ENCODE peak calls at places on chromosomes 4 and X, in eight cellular contexts. F is DMS79; Z is T-helper 2 cell; M is stimulated activated CD4-positive, alpha-beta T cell treated with anti-CD3 and anti-CD28 coated beads, Interleukin-4, amount 100 ng/mL, for 48 hours; O is astrocyte; D is HEK293T; V is iPS-NIHi11; E is T47D. L is an unnamed sample.

GRCh38 chr4:169410839-169411770 is 140.3 kb upstream of the SH3RF1 start:
- DNase-seq in F (no peak), O (peak; percentile 72), Z (peak; percentile 95), E (no peak), D (no peak), M (peak; percentile 15), V (peak; percentile 16), L (no peak)

GRCh38 chr4:70197842-70198241 is 2.3 kb downstream of the ODAM start:
- DNase-seq in E (no peak), V (peak; percentile 12), D (no peak), M (no peak), Z (no peak), F (no peak), O (no peak), L (no peak)

GRCh38 chr4:181846934-181847333 is 396.3 kb upstream of the TENM3 start:
- DNase-seq in F (no peak), V (no peak), E (no peak), Z (no peak), O (no peak), M (no peak), D (no peak), L (no peak)

GRCh38 chr4:90198086-90198847 is 71.1 kb downstream of the CCSER1 start:
- DNase-seq in M (no peak), Z (no peak), F (no peak), O (no peak), E (no peak), D (no peak), V (peak; percentile 39), L (no peak)

GRCh38 chr4:108906866-108907367 is 144.1 kb upstream of the ETNPPL start:
- DNase-seq in M (no peak), E (no peak), D (no peak), O (no peak), Z (no peak), F (no peak), V (no peak), L (no peak)

GRCh38 chrX:68985135-68985725 is 156.4 kb downstream of the EFNB1 start:
- DNase-seq in V (no peak), D (peak; percentile 5), E (no peak), M (no peak), O (no peak), Z (no peak), F (no peak), L (no peak)

GRCh38 chrX:2434764-2435163 is 66.0 kb downstream of the DHRSX start:
- DNase-seq in O (no peak), D (no peak), V (no peak), E (no peak), F (no peak), Z (no peak), M (no peak), L (no peak)

GRCh38 chrX:155985208-155985607 is 12.3 kb upstream of the IL9R start:
- DNase-seq in V (no peak), Z (no peak), E (no peak), F (no peak), O (no peak), D (no peak), M (no peak), L (no peak)

GRCh38 chr4:1234811-1235292 is 14.1 kb downstream of the CTBP1 start:
- DNase-seq in E (no peak), Z (no peak), F (no peak), O (no peak), D (no peak), M (no peak), V (peak; percentile 30), L (no peak)

GRCh38 chr4:171846232-171846631 is 33.0 kb downstream of the GALNTL6 start:
- DNase-seq in E (no peak), F (no peak), D (peak; percentile 56), M (no peak), V (peak; percentile 67), Z (peak; percentile 14), O (peak; percentile 13), L (peak; percentile 10)

GRCh38 chr4:82801910-82802521 is 3.4 kb upstream of the SCD5 start:
- DNase-seq in E (no peak), F (no peak), O (peak; percentile 22), D (no peak), V (no peak), M (no peak), Z (no peak), L (no peak)

GRCh38 chr4:53804719-53805118 is 213.4 kb upstream of the LNX1 start:
- DNase-seq in O (no peak), V (peak; percentile 52), E (peak; percentile 5), F (no peak), Z (peak; percentile 27), D (peak; percentile 39), M (peak; percentile 4), L (no peak)

GRCh38 chrX:43750248-43750676 is 94.2 kb downstream of the MAOA start:
- DNase-seq in O (peak; percentile 25), M (peak; percentile 4), Z (peak; percentile 78), F (no peak), D (peak; percentile 55), E (peak; percentile 27), V (peak; percentile 51), L (peak; percentile 1)

GRCh38 chrX:39592776-39593175 is 505.0 kb downstream of the BCOR start:
- DNase-seq in M (no peak), F (no peak), D (no peak), Z (no peak), V (no peak), O (peak; percentile 32), E (no peak), L (no peak)

GRCh38 chr4:2570551-2571222 is 34.2 kb downstream of the FAM193A start:
- DNase-seq in F (no peak), V (no peak), E (no peak), M (peak; percentile 20), O (no peak), Z (peak; percentile 36), D (no peak), L (no peak)

GRCh38 chr4:67393699-67394281 is 151.5 kb downstream of the CENPC start:
- DNase-seq in Z (peak; percentile 17), M (peak; percentile 7), V (peak; percentile 25), E (no peak), D (no peak), O (peak; percentile 22), F (no peak), L (peak; percentile 33)

GRCh38 chr4:39151120-39151713 is 31.1 kb upstream of the WDR19 start:
- DNase-seq in V (no peak), O (peak; percentile 36), D (no peak), F (no peak), E (no peak), M (no peak), Z (no peak), L (no peak)

GRCh38 chr4:175930471-175930870 is 118.4 kb upstream of the GPM6A start:
- DNase-seq in Z (no peak), V (no peak), F (no peak), O (no peak), E (no peak), D (no peak), M (no peak), L (no peak)

GRCh38 chrX:99242001-99242400 is 1168.1 kb downstream of the PCDH19 start:
- DNase-seq in V (peak; percentile 11), M (no peak), D (no peak), Z (no peak), O (no peak), E (no peak), F (no peak), L (no peak)

GRCh38 chr4:127604949-127605709 is 27.6 kb upstream of the INTU start:
- DNase-seq in M (no peak), V (peak; percentile 76), Z (no peak), O (peak; percentile 12), F (no peak), D (no peak), E (no peak), L (no peak)

GRCh38 chr4:81274460-81274859 is 59.4 kb upstream of the PRKG2 start:
- DNase-seq in Z (no peak), V (no peak), D (no peak), O (no peak), E (no peak), F (no peak), M (no peak), L (no peak)

GRCh38 chrX:139811942-139812629 is 104.1 kb upstream of the MCF2 start:
- DNase-seq in M (no peak), Z (no peak), D (no peak), O (no peak), E (no peak), V (no peak), F (no peak), L (no peak)

GRCh38 chrX:78650906-78651437 is 8.2 kb downstream of the RTL3 start:
- DNase-seq in O (peak; percentile 90), D (no peak), E (no peak), Z (peak; percentile 87), M (no peak), F (no peak), V (no peak), L (no peak)

GRCh38 chrX:142601792-142602191 is 396.7 kb upstream of the MAGEC2 start:
- DNase-seq in V (no peak), E (no peak), Z (no peak), O (no peak), F (no peak), D (no peak), M (no peak), L (no peak)

L was measured in NCI-H187 treated with DMSO at 0.1 percent for 48 hours.